ENCODE peak calls at places on chromosomes 3 and 15, in nine cellular contexts. I is naive thymus-derived CD8-positive, alpha-beta T cell; R is sciatic nerve; S is heart left ventricle; B is CD8-positive, alpha-beta memory T cell; A is GM13976; N is stimulated activated CD4-positive, alpha-beta T cell treated with anti-CD3 and anti-CD28 coated beads, Interleukin-4, amount 100 ng/mL, for 24 hours; U is AG09309; H is anterior cingulate cortex. O is an unnamed sample.

GRCh38 chr3:43870844-43871626 is 180.3 kb downstream of the ABHD5 start:
- DNase-seq in S (no peak), N (no peak), B (no peak), A (no peak), U (no peak), I (no peak), R (no peak), H (no peak), O (no peak)

GRCh38 chr15:38562278-38562677 is 2.3 kb downstream of the RASGRP1 start:
- DNase-seq in N (no peak), I (no peak), H (no peak), S (no peak), B (no peak), A (no peak), R (no peak), U (no peak), O (no peak)

GRCh38 chr3:141262306-141262705 is 30.7 kb downstream of the PXYLP1 start:
- DNase-seq in R (no peak), N (no peak), I (no peak), S (no peak), U (peak), A (no peak), B (no peak), H (no peak), O (no peak)

GRCh38 chr15:81297147-81297572 is 26.8 kb downstream of the STARD5 start:
- DNase-seq in R (no peak), U (no peak), N (no peak), I (no peak), S (no peak), H (no peak), A (no peak), B (no peak), O (no peak)

GRCh38 chr3:147191795-147192385 is 214.5 kb downstream of the ZIC4 start:
- DNase-seq in H (no peak), A (no peak), I (no peak), R (no peak), N (no peak), S (no peak), U (peak), B (no peak), O (no peak)

GRCh38 chr15:101439285-101439919 is 50.1 kb downstream of the PCSK6 start:
- DNase-seq in B (no peak), A (no peak), I (no peak), H (no peak), S (no peak), N (no peak), U (no peak), R (no peak), O (no peak)

GRCh38 chr3:100709840-100710235 is 544 bp downstream of the TFG start:
- DNase-seq in I (no peak), R (peak), S (peak), A (peak), U (no peak), H (peak), B (peak), N (peak), O (peak)

GRCh38 chr3:63975705-63976104 is 47.6 kb downstream of the PSMD6 start:
- DNase-seq in R (peak), N (no peak), A (no peak), B (no peak), I (no peak), U (no peak), H (peak), S (peak), O (no peak)

GRCh38 chr3:162491957-162492356 is 995.3 kb downstream of the OTOL1 start:
- DNase-seq in S (no peak), R (no peak), A (no peak), N (no peak), U (no peak), I (no peak), B (no peak), H (no peak), O (no peak)

GRCh38 chr3:135215516-135215915 is 420.5 kb downstream of the EPHB1 start:
- DNase-seq in U (no peak), B (no peak), H (no peak), S (no peak), I (no peak), N (no peak), A (no peak), R (no peak), O (no peak)

GRCh38 chr3:109784852-109785631 is 447.7 kb upstream of the DPPA4 start:
- DNase-seq in N (no peak), U (no peak), I (no peak), R (no peak), A (no peak), H (no peak), S (no peak), B (no peak), O (no peak)

GRCh38 chr3:51974963-51975856 is at the start of gene ABHD14A:
- DNase-seq in H (peak), A (peak), U (no peak), N (peak), R (peak), S (peak), B (peak), I (peak), O (peak)

GRCh38 chr3:107441617-107442016 is 64.4 kb downstream of the CCDC54 start:
- DNase-seq in H (no peak), B (no peak), R (no peak), N (no peak), U (no peak), A (no peak), S (no peak), I (no peak), O (no peak)

GRCh38 chr3:18830087-18830486 is 318.2 kb upstream of the KCNH8 start:
- DNase-seq in N (no peak), H (no peak), B (no peak), R (no peak), U (no peak), I (peak), A (no peak), S (no peak), O (no peak)

GRCh38 chr3:52221563-52222318 is 3.7 kb downstream of the TLR9 start:
- DNase-seq in A (no peak), B (peak), U (no peak), I (peak), N (peak), R (peak), S (no peak), H (no peak), O (peak)

GRCh38 chr15:68368731-68369435 is 63.1 kb downstream of the ITGA11 start:
- DNase-seq in N (no peak), S (peak), I (no peak), B (no peak), U (no peak), A (no peak), H (no peak), R (no peak), O (no peak)

GRCh38 chr3:186950402-186951093 is 20.2 kb downstream of the ST6GAL1 start:
- DNase-seq in I (no peak), U (no peak), H (no peak), R (no peak), N (no peak), B (no peak), S (no peak), A (no peak), O (no peak)

GRCh38 chr3:136604961-136605360 is 147.2 kb downstream of the STAG1 start:
- DNase-seq in R (no peak), N (no peak), I (no peak), B (no peak), H (no peak), S (no peak), A (no peak), U (no peak), O (no peak)

GRCh38 chr3:58696093-58696492 is 29.5 kb upstream of the FAM3D start:
- DNase-seq in B (no peak), S (no peak), I (no peak), H (no peak), A (no peak), R (no peak), U (no peak), N (no peak), O (no peak)

GRCh38 chr15:61157933-61158332 is 71.2 kb downstream of the RORA start:
- DNase-seq in N (no peak), U (no peak), B (no peak), H (no peak), I (no peak), A (no peak), S (peak), R (peak), O (no peak)